ENCODE peak calls at places on chromosomes 5 and 9, in seven cellular contexts. One of them, this sample, is unnamed.

GRCh38 chr5:79011219-79011836 is 26.2 kb upstream of the ARSB start:
- DNase-seq in type B pancreatic cell: no peak
- DNase-seq in activated T-helper 1 cell treated with anti-CD3 and anti-CD28 coated beads, Interleukin-2, amount 50 U/mL, for 16 hours: no peak
- DNase-seq in GM19239: no peak
- DNase-seq in breast epithelium: no peak
- DNase-seq in ELR: peak
- DNase-seq in ecto neural progenitor cell: no peak
- DNase-seq in this sample: peak

GRCh38 chr5:136814621-136815378 is 449.5 kb upstream of the TRPC7 start:
- DNase-seq in type B pancreatic cell: no peak
- DNase-seq in activated T-helper 1 cell treated with anti-CD3 and anti-CD28 coated beads, Interleukin-2, amount 50 U/mL, for 16 hours: no peak
- DNase-seq in GM19239: no peak
- DNase-seq in breast epithelium: no peak
- DNase-seq in ELR: peak
- DNase-seq in ecto neural progenitor cell: no peak
- DNase-seq in this sample: no peak

GRCh38 chr9:10903969-10904368 is 291.2 kb upstream of the PTPRD start:
- DNase-seq in type B pancreatic cell: no peak
- DNase-seq in activated T-helper 1 cell treated with anti-CD3 and anti-CD28 coated beads, Interleukin-2, amount 50 U/mL, for 16 hours: no peak
- DNase-seq in GM19239: no peak
- DNase-seq in breast epithelium: no peak
- DNase-seq in ELR: no peak
- DNase-seq in ecto neural progenitor cell: no peak
- DNase-seq in this sample: no peak

GRCh38 chr9:99595796-99596195 is 225.9 kb upstream of the NR4A3 start:
- DNase-seq in type B pancreatic cell: no peak
- DNase-seq in activated T-helper 1 cell treated with anti-CD3 and anti-CD28 coated beads, Interleukin-2, amount 50 U/mL, for 16 hours: no peak
- DNase-seq in GM19239: no peak
- DNase-seq in breast epithelium: no peak
- DNase-seq in ELR: no peak
- DNase-seq in ecto neural progenitor cell: no peak
- DNase-seq in this sample: peak

GRCh38 chr5:2410451-2410850 is 341.0 kb downstream of the IRX2 start:
- DNase-seq in type B pancreatic cell: no peak
- DNase-seq in activated T-helper 1 cell treated with anti-CD3 and anti-CD28 coated beads, Interleukin-2, amount 50 U/mL, for 16 hours: no peak
- DNase-seq in GM19239: no peak
- DNase-seq in breast epithelium: no peak
- DNase-seq in ELR: no peak
- DNase-seq in ecto neural progenitor cell: no peak
- DNase-seq in this sample: no peak

GRCh38 chr5:95900383-95900958 is 61.2 kb downstream of the ELL2 start:
- DNase-seq in type B pancreatic cell: no peak
- DNase-seq in activated T-helper 1 cell treated with anti-CD3 and anti-CD28 coated beads, Interleukin-2, amount 50 U/mL, for 16 hours: no peak
- DNase-seq in GM19239: no peak
- DNase-seq in breast epithelium: no peak
- DNase-seq in ELR: no peak
- DNase-seq in ecto neural progenitor cell: no peak
- DNase-seq in this sample: no peak

GRCh38 chr9:128382261-128382660 is 11.1 kb downstream of the URM1 start:
- DNase-seq in type B pancreatic cell: no peak
- DNase-seq in activated T-helper 1 cell treated with anti-CD3 and anti-CD28 coated beads, Interleukin-2, amount 50 U/mL, for 16 hours: no peak
- DNase-seq in GM19239: no peak
- DNase-seq in breast epithelium: no peak
- DNase-seq in ELR: no peak
- DNase-seq in ecto neural progenitor cell: no peak
- DNase-seq in this sample: no peak

GRCh38 chr5:146025108-146025507 is 80.3 kb downstream of the PLAC8L1 start:
- DNase-seq in type B pancreatic cell: no peak
- DNase-seq in activated T-helper 1 cell treated with anti-CD3 and anti-CD28 coated beads, Interleukin-2, amount 50 U/mL, for 16 hours: no peak
- DNase-seq in GM19239: no peak
- DNase-seq in breast epithelium: no peak
- DNase-seq in ELR: no peak
- DNase-seq in ecto neural progenitor cell: no peak
- DNase-seq in this sample: no peak

GRCh38 chr5:170832241-170832640 is 29.6 kb upstream of the RANBP17 start:
- DNase-seq in type B pancreatic cell: no peak
- DNase-seq in activated T-helper 1 cell treated with anti-CD3 and anti-CD28 coated beads, Interleukin-2, amount 50 U/mL, for 16 hours: no peak
- DNase-seq in GM19239: no peak
- DNase-seq in breast epithelium: no peak
- DNase-seq in ELR: no peak
- DNase-seq in ecto neural progenitor cell: no peak
- DNase-seq in this sample: no peak

GRCh38 chr9:130343445-130343918 is 77.9 kb downstream of the HMCN2 start:
- DNase-seq in type B pancreatic cell: no peak
- DNase-seq in activated T-helper 1 cell treated with anti-CD3 and anti-CD28 coated beads, Interleukin-2, amount 50 U/mL, for 16 hours: no peak
- DNase-seq in GM19239: no peak
- DNase-seq in breast epithelium: no peak
- DNase-seq in ELR: no peak
- DNase-seq in ecto neural progenitor cell: peak
- DNase-seq in this sample: peak

GRCh38 chr9:12884736-12885395 is 110.0 kb downstream of the LURAP1L start:
- DNase-seq in type B pancreatic cell: no peak
- DNase-seq in activated T-helper 1 cell treated with anti-CD3 and anti-CD28 coated beads, Interleukin-2, amount 50 U/mL, for 16 hours: no peak
- DNase-seq in GM19239: no peak
- DNase-seq in breast epithelium: no peak
- DNase-seq in ELR: peak
- DNase-seq in ecto neural progenitor cell: no peak
- DNase-seq in this sample: no peak

GRCh38 chr5:43429706-43430105 is 17.5 kb upstream of the CCL28 start:
- DNase-seq in type B pancreatic cell: no peak
- DNase-seq in activated T-helper 1 cell treated with anti-CD3 and anti-CD28 coated beads, Interleukin-2, amount 50 U/mL, for 16 hours: no peak
- DNase-seq in GM19239: no peak
- DNase-seq in breast epithelium: no peak
- DNase-seq in ELR: no peak
- DNase-seq in ecto neural progenitor cell: no peak
- DNase-seq in this sample: no peak

GRCh38 chr5:132487095-132487428 is 3.5 kb downstream of the IRF1 start:
- DNase-seq in type B pancreatic cell: no peak
- DNase-seq in activated T-helper 1 cell treated with anti-CD3 and anti-CD28 coated beads, Interleukin-2, amount 50 U/mL, for 16 hours: no peak
- DNase-seq in GM19239: no peak
- DNase-seq in breast epithelium: no peak
- DNase-seq in ELR: no peak
- DNase-seq in ecto neural progenitor cell: no peak
- DNase-seq in this sample: no peak

GRCh38 chr5:175519006-175519405 is 40.6 kb downstream of the SFXN1 start:
- DNase-seq in type B pancreatic cell: no peak
- DNase-seq in activated T-helper 1 cell treated with anti-CD3 and anti-CD28 coated beads, Interleukin-2, amount 50 U/mL, for 16 hours: no peak
- DNase-seq in GM19239: no peak
- DNase-seq in breast epithelium: no peak
- DNase-seq in ELR: no peak
- DNase-seq in ecto neural progenitor cell: no peak
- DNase-seq in this sample: no peak

GRCh38 chr5:137099651-137100050 is 399.5 kb downstream of the SPOCK1 start:
- DNase-seq in type B pancreatic cell: no peak
- DNase-seq in activated T-helper 1 cell treated with anti-CD3 and anti-CD28 coated beads, Interleukin-2, amount 50 U/mL, for 16 hours: no peak
- DNase-seq in GM19239: no peak
- DNase-seq in breast epithelium: no peak
- DNase-seq in ELR: no peak
- DNase-seq in ecto neural progenitor cell: no peak
- DNase-seq in this sample: no peak

GRCh38 chr9:6218099-6218502 is 2.5 kb downstream of the IL33 start:
- DNase-seq in type B pancreatic cell: no peak
- DNase-seq in activated T-helper 1 cell treated with anti-CD3 and anti-CD28 coated beads, Interleukin-2, amount 50 U/mL, for 16 hours: no peak
- DNase-seq in GM19239: no peak
- DNase-seq in breast epithelium: no peak
- DNase-seq in ELR: peak
- DNase-seq in ecto neural progenitor cell: no peak
- DNase-seq in this sample: no peak